ENCODE peak calls at places on chromosomes 13 and 19, in four cellular contexts. J, B, V and X are unnamed samples.

GRCh38 chr13:102726430-102726829 is 31.6 kb upstream of the METTL21C start:
- DNase-seq in J (no peak), B (peak), V (no peak), X (no peak)

GRCh38 chr13:102141625-102142472 is 260.0 kb downstream of the FGF14 start:
- DNase-seq in J (no peak), B (peak), V (no peak), X (no peak)

GRCh38 chr13:43905435-43906031 is 25.8 kb downstream of the LACC1 start:
- DNase-seq in J (no peak), B (peak), V (peak), X (peak)

GRCh38 chr19:47582320-47582909 is 9.5 kb upstream of the ZNF541 start:
- DNase-seq in J (no peak), B (no peak), V (no peak), X (no peak)

GRCh38 chr19:56110515-56111448 is 10.3 kb downstream of the ZNF787 start:
- DNase-seq in J (no peak), B (peak), V (no peak), X (no peak)

GRCh38 chr19:42360787-42361544 is 29.1 kb downstream of the CNFN start:
- DNase-seq in J (no peak), B (peak), V (no peak), X (no peak)

GRCh38 chr13:69947577-69947976 is 160.0 kb upstream of the ATXN8OS start:
- DNase-seq in J (no peak), B (no peak), V (no peak), X (no peak)

GRCh38 chr13:25371158-25371557 is 616 bp upstream of the ATP8A2 start:
- DNase-seq in J (no peak), B (no peak), V (no peak), X (no peak)

GRCh38 chr19:35281303-35281702 is 1.0 kb upstream of the HAMP start:
- DNase-seq in J (no peak), B (no peak), V (no peak), X (no peak)

GRCh38 chr13:110676511-110677204 is 29.3 kb downstream of the CARS2 start:
- DNase-seq in J (peak), B (no peak), V (no peak), X (peak)

DNA sequence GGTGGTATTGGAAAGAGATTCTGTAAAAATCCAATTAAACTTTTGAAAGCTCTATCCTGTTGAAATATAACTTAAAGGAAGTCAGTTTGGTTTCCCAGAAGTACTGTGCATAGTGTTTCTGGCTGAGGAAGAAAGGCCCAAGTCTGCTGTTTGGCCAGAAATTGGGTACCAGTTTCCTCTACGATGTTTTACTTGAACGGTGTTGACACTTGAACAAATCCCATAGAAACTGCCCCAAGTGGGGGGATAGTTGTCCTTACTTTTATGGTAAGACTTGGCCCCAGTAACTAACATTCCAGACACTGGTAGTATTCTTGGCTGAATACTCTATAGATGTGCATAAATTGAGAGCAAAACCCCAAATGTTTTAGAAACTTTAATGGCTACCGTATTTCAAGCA is 14.2 kb downstream of the KLF5 start:
- DNase-seq in J (no peak), B (no peak), V (no peak), X (no peak)
- TF ChIP-seq SPI1 in J (no peak), B (no peak), V (no peak), X (no peak)

GRCh38 chr19:40357655-40358054 is 9.2 kb downstream of the PLD3 start:
- DNase-seq in J (no peak), B (no peak), V (no peak), X (no peak)
- TF ChIP-seq SPI1 in J (no peak), B (no peak), V (no peak), X (no peak)

GRCh38 chr13:52067237-52067636 is 42.7 kb downstream of the UTP14C start:
- DNase-seq in J (no peak), B (peak), V (no peak), X (no peak)

DNA sequence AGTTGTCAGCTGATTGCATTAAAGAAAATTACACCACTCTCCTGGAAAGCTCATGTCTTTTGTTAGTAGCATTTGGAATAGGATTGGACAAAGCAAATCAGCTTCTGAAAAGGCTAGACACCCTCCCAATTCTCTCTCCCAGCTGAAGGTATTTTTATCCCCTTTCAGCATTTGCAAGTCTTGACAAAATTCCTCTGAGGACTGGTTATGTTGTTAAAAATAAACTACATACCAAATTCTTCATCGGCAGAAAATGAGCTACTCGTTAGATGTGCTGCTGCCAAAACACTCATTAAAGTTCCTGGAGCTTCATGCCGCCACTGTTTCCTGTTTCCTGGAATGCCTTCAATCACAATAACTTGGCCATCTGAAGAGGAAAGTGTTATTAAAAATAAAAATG is 37.1 kb downstream of the UTP14C start:
- DNase-seq in J (no peak), B (no peak), V (no peak), X (no peak)
- TF ChIP-seq SPI1 in J (no peak), B (no peak), V (no peak), X (no peak)

GRCh38 chr13:112711528-112712265 is 21.9 kb downstream of the ATP11A start:
- DNase-seq in J (no peak), B (peak), V (no peak), X (peak)
- TF ChIP-seq SPI1 in J (no peak), B (no peak), V (no peak), X (no peak)

GRCh38 chr19:39506598-39506943 is 7.8 kb downstream of the DLL3 start:
- DNase-seq in J (no peak), B (no peak), V (no peak), X (no peak)

GRCh38 chr19:39508629-39509028 is 6.3 kb upstream of the SELENOV start:
- DNase-seq in J (no peak), B (no peak), V (no peak), X (no peak)

GRCh38 chr19:39507715-39508364 is 7.1 kb upstream of the SELENOV start:
- DNase-seq in J (no peak), B (no peak), V (no peak), X (no peak)

GRCh38 chr19:39509233-39509632 is 5.7 kb upstream of the SELENOV start:
- DNase-seq in J (no peak), B (no peak), V (no peak), X (no peak)

DNA sequence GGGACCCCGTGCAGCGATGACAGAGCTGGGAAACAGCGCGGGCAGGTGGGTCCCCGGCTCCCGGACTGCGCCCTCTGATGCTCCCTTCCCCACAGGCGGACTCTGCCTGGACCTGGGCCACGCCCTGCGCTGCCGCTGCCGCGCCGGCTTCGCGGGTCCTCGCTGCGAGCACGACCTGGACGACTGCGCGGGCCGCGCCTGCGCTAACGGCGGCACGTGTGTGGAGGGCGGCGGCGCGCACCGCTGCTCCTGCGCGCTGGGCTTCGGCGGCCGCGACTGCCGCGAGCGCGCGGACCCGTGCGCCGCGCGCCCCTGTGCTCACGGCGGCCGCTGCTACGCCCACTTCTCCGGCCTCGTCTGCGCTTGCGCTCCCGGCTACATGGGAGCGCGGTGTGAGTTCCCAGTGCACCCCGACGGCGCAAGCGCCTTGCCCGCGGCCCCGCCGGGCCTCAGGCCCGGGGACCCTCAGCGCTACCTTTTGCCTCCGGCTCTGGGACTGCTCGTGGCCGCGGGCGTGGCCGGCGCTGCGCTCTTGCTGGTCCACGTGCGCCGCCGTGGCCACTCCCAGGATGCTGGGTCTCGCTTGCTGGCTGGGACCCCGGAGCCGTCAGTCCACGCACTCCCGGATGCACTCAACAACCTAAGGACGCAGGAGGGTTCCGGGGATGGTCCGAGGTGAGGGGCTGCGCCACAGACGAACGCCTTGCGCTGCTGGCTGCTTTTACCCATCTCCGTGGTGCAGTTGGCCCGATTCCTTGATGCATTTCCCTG is 7.8 kb upstream of the SELENOV start:
- DNase-seq in J (no peak), B (peak), V (peak), X (peak)
- TF ChIP-seq SPI1 in J (no peak), B (no peak), V (no peak), X (no peak)

DNA sequence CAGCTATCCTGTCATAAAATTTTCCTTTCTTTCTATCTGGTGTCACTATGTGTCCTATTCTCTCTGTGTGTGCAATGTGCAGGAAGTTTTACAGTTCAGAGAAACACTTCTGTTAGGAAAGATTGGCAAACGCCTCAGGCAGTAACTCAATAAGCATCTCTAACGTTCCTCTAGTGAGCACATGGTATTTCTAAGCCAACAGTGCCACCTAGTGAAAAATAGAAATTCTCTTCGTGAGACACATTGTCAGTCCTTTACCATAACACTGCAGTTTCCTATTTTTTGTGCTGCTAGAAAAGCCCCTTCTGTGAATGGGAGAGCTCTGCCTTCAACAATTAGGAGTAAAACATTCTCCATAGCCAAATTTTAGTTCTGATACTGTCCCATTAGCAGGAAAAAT is 50.7 kb downstream of the ZNF723 start:
- DNase-seq in J (no peak), B (peak), V (peak), X (no peak)
- TF ChIP-seq SPI1 in J (no peak), B (no peak), V (no peak), X (no peak)

DNA sequence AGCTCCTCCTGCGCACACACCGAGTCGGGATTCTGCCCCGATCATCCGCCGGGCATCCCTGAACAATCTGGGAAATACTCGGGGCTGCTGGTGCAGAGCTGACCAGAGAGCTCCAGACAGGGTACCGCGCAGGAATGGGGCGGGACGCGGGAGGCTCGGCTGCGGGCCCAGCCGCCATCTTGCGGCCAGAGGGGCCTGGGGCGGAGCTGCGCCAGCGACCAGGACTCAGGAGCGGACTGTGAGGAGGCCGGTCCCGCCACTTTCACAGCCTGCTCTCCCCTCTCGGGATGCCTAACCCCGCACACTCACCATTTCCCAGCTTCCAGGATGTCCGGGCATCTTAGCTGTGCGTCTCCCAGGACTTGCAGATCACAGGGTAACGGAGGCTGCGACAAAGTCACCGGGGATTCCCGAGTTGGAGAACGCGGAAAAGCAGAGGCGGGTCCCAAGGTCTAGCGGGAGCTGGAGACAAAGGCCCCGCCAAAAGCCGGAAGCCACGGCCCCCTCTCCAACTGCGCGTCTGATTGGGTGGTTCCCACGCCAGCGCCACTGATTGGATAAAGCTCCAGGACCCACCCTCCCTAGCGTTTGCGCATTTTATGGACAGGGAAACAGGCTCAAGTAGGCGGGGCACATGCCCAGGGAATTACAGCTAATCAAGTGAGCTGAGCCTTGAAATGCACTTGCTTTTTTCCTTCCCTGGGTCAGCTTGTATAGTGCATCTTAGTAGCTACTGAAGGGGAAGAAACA is 15.8 kb upstream of the ZNF43 start:
- DNase-seq in J (no peak), B (peak), V (no peak), X (peak)
- TF ChIP-seq SPI1 in J (no peak), B (no peak), V (no peak), X (no peak)